ENCODE peak calls at places on chromosomes 16 and 17, in seven cellular contexts. R is upper lobe of left lung; C is tibial artery; J is thoracic aorta; M is kidney epithelial cell; B is CD8-positive, alpha-beta T cell; U is mucosa of descending colon. T is an unnamed sample.

GRCh38 chr17:43401293-43401692 is 2.5 kb downstream of the ARL4D start:
- DNase-seq in R (peak; percentile 69), C (peak; percentile 87), J (peak; percentile 35), M (peak; percentile 79), B (no peak), U (no peak), T (no peak)

GRCh38 chr17:79651266-79651665 is 40.4 kb upstream of the RBFOX3 start:
- DNase-seq in R (no peak), C (peak; percentile 24), J (no peak), M (no peak), B (no peak), U (no peak), T (no peak)

GRCh38 chr16:75207831-75208230 is 870 bp upstream of the CTRB2 start:
- DNase-seq in R (no peak), C (no peak), J (no peak), M (no peak), B (no peak), U (peak; percentile 26), T (peak; percentile 48)

GRCh38 chr17:38673714-38674012 is 1.1 kb downstream of the EPOP start:
- DNase-seq in R (no peak), C (no peak), J (no peak), M (no peak), B (no peak), U (no peak), T (peak; percentile 80)

GRCh38 chr16:3874794-3875692 is 5.5 kb downstream of the CREBBP start:
- DNase-seq in R (no peak), C (no peak), J (no peak), M (no peak), B (no peak), U (no peak), T (peak; percentile 49)

GRCh38 chr17:65362826-65363225 is 198.6 kb downstream of the AXIN2 start:
- DNase-seq in R (no peak), C (no peak), J (no peak), M (peak; percentile 21), B (no peak), U (no peak), T (no peak)

GRCh38 chr16:49436181-49436580 is 62.6 kb downstream of the C16orf78 start:
- DNase-seq in R (no peak), C (peak; percentile 41), J (no peak), M (no peak), B (no peak), U (no peak), T (no peak)

GRCh38 chr16:67277999-67278772 is 1.1 kb upstream of the PLEKHG4 start:
- DNase-seq in R (no peak), C (no peak), J (no peak), M (no peak), B (no peak), U (peak; percentile 54), T (no peak)

GRCh38 chr16:84929421-84930297 is 81.7 kb downstream of the ZDHHC7 start:
- DNase-seq in R (no peak), C (no peak), J (no peak), M (no peak), B (no peak), U (no peak), T (peak; percentile 69)

GRCh38 chr16:10122026-10122425 is 60.2 kb downstream of the GRIN2A start:
- DNase-seq in R (no peak), C (no peak), J (no peak), M (no peak), B (no peak), U (no peak), T (no peak)

GRCh38 chr17:42329025-42329976 is 41.0 kb downstream of the STAT5A start:
- DNase-seq in R (peak; percentile 71), C (no peak), J (no peak), M (peak; percentile 43), B (no peak), U (no peak), T (peak; percentile 85)

GRCh38 chr17:42337442-42337841 is 49.1 kb downstream of the STAT5A start:
- DNase-seq in R (no peak), C (no peak), J (no peak), M (no peak), B (peak; percentile 70), U (no peak), T (no peak)

GRCh38 chr17:42334667-42335066 is 46.4 kb downstream of the STAT5A start:
- DNase-seq in R (no peak), C (no peak), J (no peak), M (no peak), B (no peak), U (no peak), T (no peak)

GRCh38 chr17:42333053-42333452 is 44.8 kb downstream of the STAT5A start:
- DNase-seq in R (no peak), C (no peak), J (no peak), M (no peak), B (no peak), U (no peak), T (no peak)
- H3K36me3 ChIP-seq in R (peaks cover 64% of the 10 kb centered on the region), C (peaks cover 89% of the 10 kb centered on the region), J (peaks cover 65% of the 10 kb centered on the region), M (no peaks in the 10 kb centered on the region), B (peaks cover 59% of the 10 kb centered on the region), U (peaks cover 8% of the 10 kb centered on the region), T (peaks cover 16% of the 10 kb centered on the region)

GRCh38 chr16:69371564-69371963 is 14.2 kb downstream of the TERF2 start:
- DNase-seq in R (no peak), C (no peak), J (no peak), M (no peak), B (no peak), U (no peak), T (no peak)
- H3K36me3 ChIP-seq in R (peaks cover 24% of the 10 kb centered on the region), C (peaks cover 41% of the 10 kb centered on the region), J (peaks cover 50% of the 10 kb centered on the region), M (no peaks in the 10 kb centered on the region), B (peaks cover 34% of the 10 kb centered on the region), U (peaks cover 11% of the 10 kb centered on the region), T (peaks cover 24% of the 10 kb centered on the region)

GRCh38 chr17:28747046-28747691 is 3.4 kb downstream of the TRAF4 start:
- DNase-seq in R (peak; percentile 91), C (peak; percentile 75), J (no peak), M (no peak), B (no peak), U (peak; percentile 74), T (peak; percentile 63)
- H3K36me3 ChIP-seq in R (no peaks in the 10 kb centered on the region), C (no peaks in the 10 kb centered on the region), J (peaks cover 6% of the 10 kb centered on the region), M (peaks cover 9% of the 10 kb centered on the region), B (peaks cover 3% of the 10 kb centered on the region), U (no peaks in the 10 kb centered on the region), T (peaks cover 41% of the 10 kb centered on the region)

GRCh38 chr17:46811978-46812583 is 6.4 kb downstream of the WNT3 start:
- DNase-seq in R (no peak), C (no peak), J (no peak), M (peak; percentile 37), B (no peak), U (no peak), T (peak; percentile 60)

GRCh38 chr17:46810837-46811236 is 7.7 kb downstream of the WNT3 start:
- DNase-seq in R (no peak), C (no peak), J (no peak), M (no peak), B (no peak), U (no peak), T (no peak)

GRCh38 chr17:46805771-46806170 is 12.7 kb downstream of the WNT3 start:
- DNase-seq in R (no peak), C (no peak), J (no peak), M (no peak), B (no peak), U (no peak), T (no peak)

GRCh38 chr17:46812624-46813318 is 5.7 kb downstream of the WNT3 start:
- DNase-seq in R (no peak), C (no peak), J (no peak), M (no peak), B (no peak), U (no peak), T (no peak)

DNA sequence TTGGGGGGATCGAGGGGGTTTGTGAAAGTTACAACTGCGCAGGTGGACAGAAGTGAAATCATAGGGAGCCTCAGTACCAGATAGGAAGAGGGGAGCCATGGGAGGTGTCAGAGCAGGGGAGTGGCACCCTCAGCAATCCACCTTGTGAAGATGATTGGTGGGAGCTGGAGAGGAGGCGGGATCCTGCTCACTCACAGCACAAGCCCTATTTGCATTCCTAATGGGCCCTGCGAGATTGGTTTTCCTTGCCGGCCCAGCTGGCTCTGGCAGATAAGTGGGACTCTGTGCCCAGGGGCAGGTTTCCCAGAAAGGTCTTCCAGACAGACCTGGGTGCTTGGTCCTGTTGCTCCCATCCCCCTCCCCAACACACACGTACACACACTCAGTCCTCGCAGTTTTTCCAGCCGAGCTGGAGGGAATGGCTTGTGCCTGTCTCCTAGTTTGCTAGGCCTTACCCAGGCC is 9.4 kb downstream of the WNT3 start:
- DNase-seq in R (no peak), C (no peak), J (no peak), M (no peak), B (no peak), U (no peak), T (peak; percentile 86)
- H3K36me3 ChIP-seq in R (no peaks in the 10 kb centered on the region), C (no peaks in the 10 kb centered on the region), J (no peaks in the 10 kb centered on the region), M (no peaks in the 10 kb centered on the region), B (no peaks in the 10 kb centered on the region), U (no peaks in the 10 kb centered on the region), T (no peaks in the 10 kb centered on the region)

DNA sequence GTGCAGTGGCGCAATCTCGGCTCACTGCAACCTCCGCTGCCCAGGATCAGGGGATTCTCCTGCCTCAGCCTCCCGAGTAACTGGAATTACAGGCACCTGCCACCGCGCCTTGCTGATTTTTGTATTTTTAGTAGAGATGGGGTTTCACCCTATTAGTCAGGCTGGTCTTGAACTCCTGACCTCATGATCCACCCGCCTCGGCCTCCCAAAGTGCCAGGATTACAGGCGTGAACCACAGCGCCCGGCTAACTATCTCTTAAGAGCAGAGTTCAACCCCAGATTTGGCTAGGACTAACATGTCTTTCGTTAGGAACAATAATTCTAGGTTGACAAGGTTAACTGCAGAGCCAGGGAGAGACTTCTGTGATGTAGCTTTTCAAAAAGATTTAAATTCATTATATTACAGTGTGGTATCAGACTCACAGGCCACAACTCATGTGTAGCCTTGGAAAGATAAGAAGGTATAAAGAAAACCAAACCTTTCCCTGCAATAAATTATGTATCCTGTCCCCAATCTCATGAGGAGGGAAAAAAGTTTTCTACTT is 4.3 kb downstream of the CHTF8 start:
- DNase-seq in R (no peak), C (no peak), J (no peak), M (no peak), B (no peak), U (peak; percentile 13), T (no peak)
- H3K36me3 ChIP-seq in R (no peaks in the 10 kb centered on the region), C (no peaks in the 10 kb centered on the region), J (no peaks in the 10 kb centered on the region), M (no peaks in the 10 kb centered on the region), B (peaks cover 4% of the 10 kb centered on the region), U (no peaks in the 10 kb centered on the region), T (no peaks in the 10 kb centered on the region)